ENCODE peak calls at places on chromosomes 12 and 14, in five cellular contexts. R is fibroblast of pulmonary artery, L is NCI-H748 treated with DMSO at 0.1 percent for 48 hours, Y is left cardiac atrium, S is Caki2. D is an unnamed sample.

GRCh38 chr12:1773937-1774655 is 46.3 kb upstream of the LRTM2 start:
- DNase-seq in S (no peak), L (no peak), Y (no peak), R (no peak), D (no peak)

GRCh38 chr12:128810182-128811127 is 13.3 kb downstream of the SLC15A4 start:
- DNase-seq in Y (peak), S (no peak), R (no peak), L (no peak), D (no peak)

GRCh38 chr12:122102331-122102730 is 23.8 kb downstream of the MLXIP start:
- DNase-seq in L (no peak), Y (no peak), S (no peak), R (peak), D (no peak)

GRCh38 chr12:104485651-104486341 is 29.0 kb downstream of the CHST11 start:
- DNase-seq in R (no peak), Y (no peak), L (no peak), S (no peak), D (no peak)

GRCh38 chr14:55721353-55721752 is 141.3 kb downstream of the KTN1 start:
- DNase-seq in L (no peak), S (peak), R (peak), Y (no peak), D (peak)

GRCh38 chr12:40829738-40830144 is 137.5 kb downstream of the CNTN1 start:
- DNase-seq in L (no peak), R (no peak), Y (no peak), S (peak), D (no peak)

GRCh38 chr12:6866920-6867406 is 368 bp upstream of the TPI1 start:
- DNase-seq in R (no peak), Y (no peak), S (peak), L (no peak), D (no peak)

GRCh38 chr12:29713729-29714128 is 70.0 kb downstream of the TMTC1 start:
- DNase-seq in Y (no peak), R (no peak), L (no peak), S (no peak), D (no peak)

GRCh38 chr14:70802379-70802778 is 6.9 kb downstream of the MAP3K9 start:
- DNase-seq in S (no peak), R (no peak), Y (no peak), L (no peak), D (no peak)

D was measured in skeletal muscle cell.